ENCODE peak calls at places on chromosomes 3 and 15, in six cellular contexts. B is breast epithelium, N is H1, G is HL-60, Z is HCT116, L is stomach. R is an unnamed sample.

GRCh38 chr3:184733181-184733580 is 21.3 kb upstream of the MAGEF1 start:
- DNase-seq in B (no peak), N (no peak), G (no peak), Z (no peak), L (no peak), R (no peak)

GRCh38 chr3:81339040-81339845 is 422.2 kb downstream of the GBE1 start:
- DNase-seq in B (no peak), N (no peak), G (no peak), Z (no peak), L (no peak), R (no peak)

GRCh38 chr3:68067314-68067713 is 412.9 kb upstream of the SUCLG2 start:
- DNase-seq in B (no peak), N (no peak), G (no peak), Z (no peak), L (no peak), R (no peak)

GRCh38 chr3:99751649-99752048 is 66.0 kb upstream of the CMSS1 start:
- DNase-seq in B (no peak), N (no peak), G (no peak), Z (no peak), L (no peak), R (no peak)

GRCh38 chr15:68210409-68210756 is 5.3 kb upstream of the CALML4 start:
- DNase-seq in B (peak), N (no peak), G (no peak), Z (no peak), L (no peak), R (no peak)

GRCh38 chr3:10964537-10965167 is 27.9 kb upstream of the SLC6A1 start:
- DNase-seq in B (no peak), N (no peak), G (peak), Z (no peak), L (no peak), R (no peak)

GRCh38 chr3:147358144-147358992 is 48.0 kb downstream of the ZIC4 start:
- DNase-seq in B (no peak), N (no peak), G (no peak), Z (no peak), L (no peak), R (no peak)

GRCh38 chr3:188978772-188979171 is 193.0 kb upstream of the TPRG1 start:
- DNase-seq in B (no peak), N (no peak), G (no peak), Z (no peak), L (no peak), R (no peak)

GRCh38 chr15:68204361-68204760 is 771 bp downstream of the CALML4 start:
- DNase-seq in B (no peak), N (no peak), G (no peak), Z (no peak), L (peak), R (no peak)

GRCh38 chr3:174295336-174295735 is 563.8 kb upstream of the NAALADL2 start:
- DNase-seq in B (no peak), N (no peak), G (no peak), Z (no peak), L (no peak), R (no peak)

GRCh38 chr15:35736150-35736549 is 190.2 kb upstream of the DPH6 start:
- DNase-seq in B (no peak), N (no peak), G (no peak), Z (no peak), L (peak), R (no peak)

GRCh38 chr3:176431073-176431472 is 766.2 kb downstream of the TBL1XR1 start:
- DNase-seq in B (no peak), N (no peak), G (no peak), Z (no peak), L (no peak), R (no peak)
- TF ChIP-seq POLR2AphosphoS5 in B (no peak), N (no peak), G (no peak), Z (no peak), L (no peak), R (no peak)

GRCh38 chr3:48188266-48189201 is at the start of gene CDC25A:
- DNase-seq in B (peak), N (peak), G (peak), Z (peak), L (peak), R (peak)
- TF ChIP-seq POLR2AphosphoS5 in B (peak), N (peak), G (peak), Z (peak), L (peak), R (peak)

GRCh38 chr15:52103217-52104207 is 9.1 kb downstream of the BCL2L10 start:
- DNase-seq in B (no peak), N (no peak), G (no peak), Z (peak), L (no peak), R (no peak)
- TF ChIP-seq POLR2AphosphoS5 in B (no peak), N (no peak), G (no peak), Z (no peak), L (no peak), R (peak)

GRCh38 chr3:197749601-197750395 is at the start of gene FYTTD1:
- DNase-seq in B (peak), N (no peak), G (peak), Z (peak), L (peak), R (peak)

GRCh38 chr3:197748597-197749314 is 927 bp upstream of the FYTTD1 start:
- DNase-seq in B (no peak), N (no peak), G (no peak), Z (no peak), L (no peak), R (no peak)

GRCh38 chr3:197750863-197751737 is 1.4 kb downstream of the FYTTD1 start:
- DNase-seq in B (no peak), N (no peak), G (peak), Z (no peak), L (peak), R (no peak)

GRCh38 chr3:197749315-197749600 is 425 bp upstream of the FYTTD1 start:
- DNase-seq in B (no peak), N (no peak), G (no peak), Z (peak), L (peak), R (no peak)

GRCh38 chr3:197750396-197750831 is 731 bp downstream of the FYTTD1 start:
- DNase-seq in B (no peak), N (no peak), G (peak), Z (no peak), L (peak), R (peak)
- TF ChIP-seq POLR2AphosphoS5 in B (no peak), N (no peak), G (no peak), Z (no peak), L (peak), R (no peak)